ENCODE peak calls at places on chromosomes 12 and 14, in six cellular contexts. R is right atrium auricular region; W is A673; M is transverse colon; H is CD8-positive, alpha-beta T cell; K is MM.1S. G is an unnamed sample.

GRCh38 chr12:1289371-1290155 is 298.5 kb downstream of the ERC1 start:
- DNase-seq in W (no peak), H (no peak), M (no peak), R (no peak), K (no peak), G (no peak)

GRCh38 chr12:131280426-131280825 is 326.7 kb downstream of the ADGRD1 start:
- DNase-seq in W (no peak), R (no peak), H (no peak), M (no peak), K (no peak), G (peak)

GRCh38 chr14:60637490-60638452 is 11.5 kb downstream of the SIX1 start:
- DNase-seq in R (no peak), M (no peak), H (no peak), K (no peak), W (peak), G (no peak)

GRCh38 chr12:107243316-107243715 is 150.0 kb upstream of the CRY1 start:
- DNase-seq in K (no peak), M (no peak), W (no peak), R (no peak), H (no peak), G (peak)

GRCh38 chr14:81504864-81505263 is 28.8 kb downstream of the SEL1L start:
- DNase-seq in R (no peak), H (no peak), M (no peak), K (no peak), W (no peak), G (no peak)

GRCh38 chr12:70875628-70876027 is 44.9 kb downstream of the PTPRR start:
- DNase-seq in W (no peak), M (no peak), R (no peak), H (no peak), K (no peak), G (no peak)

GRCh38 chr14:23141706-23142467 is 22.8 kb upstream of the CEBPE start:
- DNase-seq in K (no peak), W (peak), H (no peak), R (peak), M (peak), G (peak)

GRCh38 chr12:88242161-88242925 is 100.2 kb downstream of the TMTC3 start:
- DNase-seq in M (no peak), R (no peak), H (no peak), W (peak), K (no peak), G (no peak)

GRCh38 chr12:130633771-130634170 is 82.3 kb downstream of the RIMBP2 start:
- DNase-seq in M (peak), W (peak), K (no peak), R (no peak), H (no peak), G (peak)

GRCh38 chr14:52885230-52885629 is 65.6 kb downstream of the FERMT2 start:
- DNase-seq in M (no peak), K (no peak), R (no peak), W (no peak), H (no peak), G (no peak)

GRCh38 chr12:116339800-116340371 is 62.4 kb upstream of the MED13L start:
- DNase-seq in M (no peak), K (no peak), H (no peak), W (no peak), R (no peak), G (no peak)

GRCh38 chr12:97541366-97541765 is 78.8 kb downstream of the RMST start:
- DNase-seq in R (no peak), K (no peak), M (no peak), W (no peak), H (no peak), G (no peak)

GRCh38 chr12:71973687-71974086 is 35.0 kb downstream of the TPH2 start:
- DNase-seq in M (no peak), W (no peak), R (no peak), H (no peak), K (no peak), G (no peak)

DNA sequence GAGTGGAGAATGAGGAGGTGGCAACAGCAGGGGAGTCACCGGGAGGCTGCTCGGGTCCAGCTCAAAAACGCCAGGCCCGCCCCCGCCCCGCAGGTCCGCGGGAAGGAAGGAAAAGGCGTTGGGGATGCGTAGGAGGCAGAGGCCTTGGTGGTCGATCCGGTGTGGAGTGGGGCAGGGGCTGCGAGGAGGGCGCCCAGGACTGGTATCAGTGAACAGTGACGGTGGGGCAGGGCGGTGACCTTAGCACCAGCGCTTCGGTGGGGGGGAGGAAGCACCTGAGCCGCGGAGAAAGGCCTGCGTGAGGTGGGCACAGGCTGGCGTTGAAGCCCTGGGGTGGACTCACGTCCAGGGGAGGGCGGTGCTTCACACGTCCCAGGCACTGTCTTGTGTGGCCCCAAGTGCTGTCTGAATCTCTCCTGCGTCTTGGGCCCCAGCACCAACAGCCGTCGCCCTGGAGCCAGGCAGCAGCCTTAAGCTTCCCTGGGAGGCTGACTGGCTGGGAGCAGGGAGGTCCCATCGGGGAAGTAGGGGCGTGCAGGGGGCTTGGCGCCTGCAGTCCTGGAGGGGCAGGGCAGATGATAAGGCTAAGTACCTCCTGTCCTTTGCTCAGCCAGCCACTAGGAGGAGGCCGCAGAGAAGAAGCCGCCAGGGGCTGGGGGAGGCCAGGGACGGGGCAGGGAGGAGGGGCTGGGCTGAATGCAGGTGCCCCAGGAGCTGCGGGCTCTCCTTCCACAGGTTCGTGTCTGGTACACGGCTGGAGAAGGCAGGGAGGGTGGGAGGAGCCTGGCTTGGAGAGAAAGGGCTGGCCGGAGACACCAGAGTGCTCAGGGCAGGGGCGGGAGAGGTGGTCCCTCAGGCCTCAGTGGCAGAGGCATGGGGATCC is 26.5 kb downstream of the ZBTB42 start:
- DNase-seq in M (peak), H (no peak), K (peak), R (no peak), W (peak), G (peak)
- H3K4me3 ChIP-seq in M (peak), H (peak), K (peak), R (peak), W (peak), G (peak)

GRCh38 chr12:118603610-118604361 is 227.4 kb downstream of the SUDS3 start:
- DNase-seq in R (no peak), W (no peak), M (no peak), H (no peak), K (no peak), G (peak)
- H3K27ac ChIP-seq in R (no peak), W (no peak), M (no peak), H (no peak), K (no peak), G (no peak)

DNA sequence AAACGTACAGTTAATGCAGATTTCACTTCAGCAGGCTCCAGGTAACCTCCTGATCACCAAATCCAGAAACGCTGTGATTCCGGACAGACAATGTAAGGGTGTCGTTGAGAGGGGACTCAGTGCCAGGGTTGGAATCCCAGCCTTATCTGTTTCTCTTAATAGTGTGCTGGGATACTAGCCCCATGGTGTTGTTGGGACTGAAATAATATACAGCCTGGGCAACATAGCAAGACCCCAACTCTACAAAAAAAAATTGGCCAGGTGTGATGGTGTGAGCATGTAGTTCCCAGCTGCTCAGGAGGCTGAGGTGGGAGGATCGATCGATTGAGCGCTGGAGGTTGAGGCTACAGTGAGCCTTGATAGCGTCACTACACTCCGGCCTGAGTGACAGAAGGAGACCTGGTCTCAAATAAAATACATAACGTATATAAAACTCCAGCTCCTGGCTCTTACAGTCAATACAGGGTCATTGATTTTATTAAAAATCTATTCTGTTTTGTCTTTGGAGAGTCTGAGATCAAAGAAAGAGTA is 1.3 kb downstream of the PEBP1 start:
- DNase-seq in M (no peak), K (no peak), H (no peak), W (no peak), R (no peak), G (no peak)
- H3K4me3 ChIP-seq in M (peak), K (peak), H (peak), W (peak), R (peak), G (peak)

DNA sequence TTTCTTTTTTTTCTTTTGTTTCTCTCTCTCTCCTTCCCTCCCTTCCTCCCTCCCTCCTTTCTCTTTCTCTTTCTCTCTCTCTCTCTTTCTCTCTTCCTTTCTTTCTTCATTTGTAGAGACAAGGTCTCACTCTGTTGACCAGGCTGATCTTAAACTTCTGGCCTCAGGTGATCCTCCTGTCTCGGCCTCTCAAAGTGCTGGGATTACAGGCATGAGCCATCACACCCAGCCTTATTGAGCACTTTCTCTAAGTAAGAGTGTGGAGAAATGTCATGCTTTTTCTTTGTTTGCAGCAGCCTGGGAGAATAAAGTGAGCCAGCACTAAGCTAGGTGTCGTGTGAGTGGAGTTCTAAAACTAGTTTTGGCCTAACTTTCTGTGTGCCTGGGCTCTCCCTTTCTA is 74.0 kb downstream of the TTC7B start:
- DNase-seq in R (no peak), W (no peak), H (no peak), K (no peak), M (no peak), G (no peak)
- H3K27ac ChIP-seq in R (peak), W (peak), H (no peak), K (no peak), M (peak), G (no peak)

DNA sequence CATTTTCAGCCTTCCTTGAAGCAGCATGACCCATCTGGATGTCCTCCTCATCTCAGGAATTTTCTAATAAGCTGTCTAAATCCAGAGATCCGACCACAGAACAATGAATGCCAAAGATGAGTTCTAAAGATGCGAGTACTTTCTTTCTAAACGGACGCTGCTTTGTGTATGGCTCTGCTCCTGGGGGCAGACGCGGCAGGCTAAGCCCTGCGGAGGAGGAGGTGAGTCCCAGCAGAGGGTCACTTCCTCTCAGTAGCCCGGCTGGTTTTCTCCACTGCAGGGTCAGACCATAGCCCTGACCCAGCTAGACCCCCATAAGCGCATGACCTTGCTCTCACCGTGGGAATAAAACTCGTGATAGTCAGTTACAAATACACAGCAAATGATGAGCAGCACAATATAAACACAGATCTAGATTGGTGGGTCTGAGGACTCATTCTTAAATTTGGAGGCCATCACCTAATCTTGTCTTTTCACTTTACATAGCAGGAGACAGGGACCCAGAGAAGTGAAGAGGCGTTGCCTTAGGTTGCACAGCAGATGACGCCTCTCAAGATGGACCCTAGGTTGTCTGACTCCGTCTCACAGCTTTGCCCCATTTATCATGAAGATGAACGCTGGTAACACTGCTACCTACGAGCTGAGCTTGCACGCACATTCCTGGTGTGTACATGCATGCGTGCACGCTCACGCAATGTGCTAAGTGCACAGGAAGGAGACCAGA is 16.6 kb downstream of the SSH1 start:
- DNase-seq in K (no peak), R (no peak), M (no peak), H (no peak), W (no peak), G (no peak)
- H3K4me3 ChIP-seq in K (no peak), R (no peak), M (no peak), H (no peak), W (no peak), G (no peak)

GRCh38 chr12:111353603-111354295 is 15.1 kb downstream of the PHETA1 start:
- DNase-seq in R (no peak), K (no peak), W (no peak), M (no peak), H (no peak), G (no peak)
- H3K27ac ChIP-seq in R (no peak), K (no peak), W (no peak), M (no peak), H (no peak), G (no peak)

GRCh38 chr12:113058553-113058952 is 2.0 kb downstream of the DTX1 start:
- DNase-seq in M (no peak), K (no peak), H (no peak), W (no peak), R (no peak), G (no peak)

GRCh38 chr12:113057565-113058485 is 1.3 kb downstream of the DTX1 start:
- DNase-seq in H (no peak), M (no peak), W (no peak), K (no peak), R (no peak), G (no peak)

GRCh38 chr12:113060336-113060960 is 3.9 kb downstream of the DTX1 start:
- DNase-seq in W (no peak), M (no peak), R (no peak), K (no peak), H (no peak), G (no peak)

GRCh38 chr12:113061061-113061694 is 4.6 kb downstream of the DTX1 start:
- DNase-seq in K (no peak), W (no peak), M (no peak), R (no peak), H (no peak), G (no peak)

GRCh38 chr12:113059071-113059595 is 2.6 kb downstream of the DTX1 start:
- DNase-seq in M (no peak), H (no peak), W (no peak), R (no peak), K (no peak), G (no peak)
- H3K4me3 ChIP-seq in M (no peak), H (no peak), W (no peak), R (no peak), K (no peak), G (no peak)